ENCODE peak calls at places on chromosomes 16 and 17, in ten cellular contexts. P is upper lobe of right lung; X is mammary epithelial cell; F is NCI-H2029; Z is activated naive CD8-positive, alpha-beta T cell treated with anti-CD3 and anti-CD28 coated beads for 36 hours; S is GM12891; E is sciatic nerve; Q is epithelial cell of prostate; V is iPS DF 6.9; U is RWPE1. M is an unnamed sample.

GRCh38 chr16:26598061-26598460 is 468.7 kb upstream of the C16orf82 start:
- DNase-seq in S (no peak), U (no peak), Z (peak), P (no peak), E (no peak), V (no peak), X (no peak), F (no peak), Q (no peak), M (no peak)

GRCh38 chr17:74732042-74732846 is 4.8 kb upstream of the RAB37 start:
- DNase-seq in P (no peak), F (no peak), V (no peak), S (no peak), Z (no peak), E (no peak), X (no peak), U (no peak), Q (no peak), M (no peak)

GRCh38 chr16:56302506-56302905 is 111.2 kb downstream of the GNAO1 start:
- DNase-seq in Q (no peak), E (no peak), F (no peak), X (no peak), S (no peak), P (no peak), V (no peak), Z (no peak), U (no peak), M (no peak)

GRCh38 chr17:66747561-66748275 is 87.2 kb upstream of the CACNG5 start:
- DNase-seq in Q (no peak), S (no peak), E (no peak), Z (no peak), V (no peak), X (peak), P (no peak), F (no peak), U (peak), M (no peak)

GRCh38 chr16:23597003-23597756 is 1.1 kb upstream of the NDUFAB1 start:
- DNase-seq in Z (peak), S (no peak), X (no peak), F (no peak), U (no peak), Q (no peak), E (no peak), P (no peak), V (peak), M (no peak)

GRCh38 chr17:5832886-5833285 is 237.3 kb upstream of the WSCD1 start:
- DNase-seq in Q (no peak), F (peak), P (no peak), V (no peak), S (no peak), U (peak), X (peak), E (no peak), Z (no peak), M (no peak)

GRCh38 chr16:4801962-4802658 is at the start of gene ROGDI:
- DNase-seq in F (peak), V (peak), Z (peak), U (peak), P (peak), Q (peak), S (peak), X (peak), E (peak), M (peak)

GRCh38 chr16:79253100-79253631 is 347.4 kb downstream of the MAF start:
- DNase-seq in P (no peak), X (no peak), S (no peak), V (no peak), Q (no peak), E (peak), Z (no peak), F (no peak), U (no peak), M (no peak)

GRCh38 chr16:27838536-27839175 is 224.9 kb downstream of the GSG1L start:
- DNase-seq in S (no peak), V (no peak), E (peak), X (peak), P (peak), U (no peak), Z (no peak), F (no peak), Q (no peak), M (no peak)

GRCh38 chr17:1649844-1650409 is at the start of gene RILP:
- DNase-seq in U (peak), P (peak), Q (no peak), Z (no peak), X (peak), F (peak), E (peak), S (no peak), V (no peak), M (no peak)

GRCh38 chr16:82056550-82056896 is 21.5 kb downstream of the HSD17B2 start:
- DNase-seq in F (no peak), U (no peak), X (no peak), P (no peak), E (no peak), Q (no peak), Z (no peak), V (no peak), S (no peak), M (no peak)

GRCh38 chr17:19979917-19980770 is 2.5 kb upstream of the AKAP10 start:
- DNase-seq in U (no peak), X (no peak), S (no peak), F (no peak), Q (no peak), V (no peak), P (peak), E (no peak), Z (no peak), M (no peak)

GRCh38 chr16:84052071-84052622 is 9.6 kb upstream of the SLC38A8 start:
- DNase-seq in S (no peak), V (no peak), X (no peak), P (peak), Q (no peak), Z (no peak), U (no peak), E (peak), F (no peak), M (no peak)

GRCh38 chr17:67270411-67270810 is 25.4 kb upstream of the HELZ start:
- DNase-seq in F (no peak), U (no peak), V (no peak), S (no peak), P (no peak), Q (no peak), E (no peak), Z (no peak), X (no peak), M (no peak)

GRCh38 chr16:50102046-50102756 is 36.4 kb downstream of the HEATR3 start:
- DNase-seq in E (no peak), F (no peak), X (peak), V (no peak), Z (no peak), U (peak), S (no peak), P (no peak), Q (peak), M (no peak)

GRCh38 chr17:32281011-32281451 is 15.4 kb downstream of the RHBDL3 start:
- DNase-seq in Z (no peak), S (no peak), F (peak), E (peak), V (no peak), X (no peak), Q (no peak), P (no peak), U (no peak), M (no peak)

GRCh38 chr16:27238016-27238587 is 30.5 kb downstream of the NSMCE1 start:
- DNase-seq in P (peak), S (no peak), V (no peak), U (no peak), Q (no peak), Z (peak), E (peak), X (no peak), F (peak), M (no peak)

GRCh38 chr17:29076722-29077121 is 33.8 kb downstream of the PIPOX start:
- DNase-seq in V (no peak), S (no peak), Q (no peak), X (no peak), Z (no peak), P (no peak), F (no peak), U (no peak), E (no peak), M (peak)

GRCh38 chr16:21959050-21959449 is 5.9 kb downstream of the UQCRC2 start:
- DNase-seq in Q (no peak), U (no peak), E (no peak), F (no peak), Z (no peak), P (no peak), X (no peak), S (no peak), V (no peak), M (no peak)

GRCh38 chr17:20116683-20117309 is 107.6 kb downstream of the SPECC1 start:
- DNase-seq in F (peak), V (no peak), U (peak), E (peak), Z (peak), X (peak), Q (no peak), S (no peak), P (no peak), M (no peak)

GRCh38 chr16:86040496-86040895 is 141.5 kb downstream of the IRF8 start:
- DNase-seq in X (no peak), F (no peak), S (no peak), Q (no peak), E (no peak), P (peak), V (no peak), U (no peak), Z (no peak), M (no peak)

GRCh38 chr16:64215730-64216129 is 906.1 kb downstream of the CDH11 start:
- DNase-seq in E (no peak), Z (no peak), S (no peak), U (no peak), Q (no peak), P (no peak), X (no peak), F (no peak), V (no peak), M (no peak)

GRCh38 chr16:84462296-84463210 is 41.9 kb downstream of the MEAK7 start:
- DNase-seq in Z (no peak), V (no peak), Q (no peak), P (peak), S (no peak), X (peak), E (peak), U (no peak), F (no peak), M (no peak)

GRCh38 chr17:21689604-21690003 is 2.7 kb upstream of the KCNJ18 start:
- DNase-seq in U (peak), V (no peak), S (no peak), F (no peak), E (peak), P (no peak), Z (no peak), X (peak), Q (no peak), M (no peak)

GRCh38 chr17:5011928-5012327 is 14.2 kb downstream of the KIF1C start:
- DNase-seq in U (no peak), S (peak), F (no peak), Z (no peak), V (no peak), X (peak), P (no peak), Q (no peak), E (no peak), M (no peak)

GRCh38 chr17:32111141-32111771 is 31.0 kb upstream of the RHOT1 start:
- DNase-seq in Q (no peak), Z (peak), E (peak), V (no peak), F (no peak), U (no peak), S (no peak), P (no peak), X (no peak), M (peak)

GRCh38 chr17:47620503-47621245 is 29.0 kb upstream of the KPNB1 start:
- DNase-seq in P (no peak), X (peak), Z (no peak), F (no peak), U (peak), Q (peak), V (no peak), E (no peak), S (no peak), M (no peak)

M was measured in anterior cingulate cortex.